ENCODE peak calls at places on chromosome 14, in nine cellular contexts. Q, A, M, S, I, R, N, Y and D are unnamed samples.
A peak's percentile ranks its signal among the peaks of the same experiment; 100 is the strongest.

GRCh38 chr14:75751291-75751690 is 90.2 kb downstream of the TTLL5 start:
- DNase-seq in Q (no peak), I (no peak), S (no peak), Y (no peak), A (no peak), M (no peak), N (no peak), R (peak; percentile 49), D (no peak)

GRCh38 chr14:94079891-94080605 is 954 bp downstream of the DDX24 start:
- DNase-seq in S (no peak), Q (no peak), A (no peak), Y (no peak), M (no peak), N (no peak), I (peak; percentile 11), R (peak; percentile 42), D (no peak)

GRCh38 chr14:93295541-93296220 is 37.2 kb downstream of the BTBD7 start:
- DNase-seq in S (no peak), M (no peak), A (no peak), Y (no peak), Q (no peak), R (no peak), N (no peak), I (no peak), D (no peak)

GRCh38 chr14:24481622-24482324 is 26.3 kb downstream of the CMA1 start:
- DNase-seq in M (no peak), R (peak; percentile 8), S (peak; percentile 14), N (peak; percentile 29), I (peak; percentile 97), Y (peak; percentile 46), Q (peak; percentile 89), A (no peak), D (peak; percentile 33)

GRCh38 chr14:61642246-61642982 is 52.9 kb upstream of the HIF1A start:
- DNase-seq in N (no peak), Y (no peak), S (no peak), A (no peak), M (no peak), R (peak; percentile 68), I (no peak), Q (no peak), D (peak; percentile 69)

GRCh38 chr14:101372494-101372813 is 188.8 kb upstream of the DIO3 start:
- DNase-seq in R (no peak), S (no peak), Y (no peak), I (no peak), M (no peak), Q (no peak), N (no peak), A (no peak), D (no peak)

GRCh38 chr14:102295301-102295700 is 9.7 kb downstream of the MOK start:
- DNase-seq in I (no peak), M (no peak), N (no peak), R (peak; percentile 41), Y (no peak), Q (no peak), S (no peak), A (no peak), D (no peak)

GRCh38 chr14:84017533-84017932 is 1512.4 kb upstream of the FLRT2 start:
- DNase-seq in N (no peak), A (no peak), Y (no peak), R (no peak), I (no peak), Q (no peak), S (no peak), M (no peak), D (no peak)

GRCh38 chr14:36820111-36820709 is 158.6 kb downstream of the PAX9 start:
- DNase-seq in Q (no peak), N (no peak), A (no peak), M (no peak), R (no peak), S (no peak), Y (no peak), I (no peak), D (peak; percentile 50)

GRCh38 chr14:47948981-47949380 is 273.6 kb upstream of the MDGA2 start:
- DNase-seq in M (no peak), N (no peak), Q (no peak), A (no peak), R (no peak), S (no peak), Y (no peak), I (no peak), D (no peak)

GRCh38 chr14:103724116-103724515 is 8.5 kb downstream of the ZFYVE21 start:
- DNase-seq in R (peak; percentile 36), A (no peak), M (peak; percentile 80), S (no peak), N (peak; percentile 89), Q (no peak), Y (no peak), I (no peak), D (no peak)

GRCh38 chr14:61889914-61890351 is 127.7 kb downstream of the SNAPC1 start:
- DNase-seq in M (no peak), I (no peak), Y (no peak), N (no peak), S (no peak), A (no peak), Q (no peak), R (no peak), D (no peak)

GRCh38 chr14:36976571-36977023 is 195.8 kb downstream of the SLC25A21 start:
- DNase-seq in M (no peak), I (peak; percentile 45), Q (no peak), N (no peak), R (peak; percentile 37), A (no peak), S (no peak), Y (peak; percentile 38), D (peak; percentile 58)

GRCh38 chr14:90726656-90727055 is 89.6 kb downstream of the TTC7B start:
- DNase-seq in A (no peak), M (peak; percentile 67), Q (no peak), N (no peak), R (peak; percentile 37), Y (peak; percentile 52), S (no peak), I (no peak), D (peak; percentile 29)

GRCh38 chr14:60164404-60164716 is 838 bp downstream of the DHRS7 start:
- DNase-seq in N (no peak), I (peak; percentile 57), M (no peak), A (no peak), Y (no peak), R (no peak), S (no peak), Q (no peak), D (no peak)

GRCh38 chr14:56004807-56005579 is 113.2 kb upstream of the PELI2 start:
- DNase-seq in Y (peak; percentile 52), R (peak; percentile 77), A (no peak), S (no peak), Q (no peak), M (no peak), N (peak; percentile 33), I (no peak), D (no peak)
- H3K27ac ChIP-seq in Y (peak overlapping the region; percentile 66), R (no peak overlapping the region), A (peak overlapping the region; percentile 20), S (no peak overlapping the region), Q (no peak overlapping the region), M (peak overlapping the region; percentile 0), N (peak overlapping the region; percentile 33), I (no peak overlapping the region), D (peak overlapping the region; percentile 40)

GRCh38 chr14:52902971-52903385 is 47.9 kb downstream of the FERMT2 start:
- DNase-seq in A (no peak), S (no peak), Q (no peak), M (no peak), I (no peak), Y (no peak), R (peak; percentile 57), N (no peak), D (peak; percentile 29)

GRCh38 chr14:52910597-52910996 is 40.3 kb downstream of the FERMT2 start:
- DNase-seq in Q (no peak), S (no peak), Y (no peak), I (no peak), A (no peak), N (no peak), R (no peak), M (no peak), D (no peak)

GRCh38 chr14:52901357-52901980 is 49.4 kb downstream of the FERMT2 start:
- DNase-seq in A (no peak), Y (no peak), Q (no peak), M (no peak), S (no peak), R (no peak), I (no peak), N (no peak), D (no peak)

GRCh38 chr14:52907949-52908348 is 42.9 kb downstream of the FERMT2 start:
- DNase-seq in Y (no peak), A (no peak), M (no peak), R (no peak), N (no peak), S (no peak), I (no peak), Q (no peak), D (no peak)

DNA sequence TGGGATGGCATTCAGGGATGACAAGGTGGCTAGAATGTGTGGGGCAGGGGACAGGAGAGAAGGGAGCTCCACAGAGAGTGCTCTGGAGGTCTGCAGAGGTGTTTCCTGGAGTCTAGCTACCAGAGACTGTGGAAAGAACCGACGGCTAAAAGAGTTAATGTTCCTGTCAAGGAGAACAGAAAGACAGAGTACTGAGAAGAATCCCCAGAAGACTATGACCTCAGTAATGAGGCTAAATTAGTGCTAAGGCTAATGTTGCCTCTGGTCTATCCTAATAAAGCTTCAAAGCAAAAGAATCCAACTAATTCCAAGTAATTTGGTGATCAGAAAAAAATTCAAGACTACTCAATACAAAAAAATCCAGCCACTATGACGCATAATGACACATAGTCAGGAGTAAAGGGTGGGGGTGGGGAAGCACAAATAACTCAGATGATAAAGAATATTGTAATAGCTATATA is 44.7 kb downstream of the FERMT2 start:
- DNase-seq in N (no peak), I (no peak), R (peak; percentile 93), Q (no peak), M (no peak), Y (no peak), A (no peak), S (no peak), D (peak; percentile 83)
- H3K27ac ChIP-seq in N (peak overlapping the region; percentile 40), I (no peak overlapping the region), R (peak overlapping the region; percentile 88), Q (no peak overlapping the region), M (no peak overlapping the region), Y (no peak overlapping the region), A (peak overlapping the region; percentile 76), S (no peak overlapping the region), D (peak overlapping the region; percentile 18)

GRCh38 chr14:74571441-74571841 is 40.6 kb downstream of the LTBP2 start:
- DNase-seq in Y (no peak), N (peak; percentile 51), M (no peak), A (no peak), I (no peak), R (peak; percentile 70), Q (no peak), S (no peak), D (no peak)
- H3K27ac ChIP-seq in Y (peak overlapping the region; percentile 60), N (peak overlapping the region; percentile 78), M (no peak overlapping the region), A (peak overlapping the region; percentile 90), I (no peak overlapping the region), R (peak overlapping the region; percentile 91), Q (no peak overlapping the region), S (no peak overlapping the region), D (peak overlapping the region; percentile 98)

DNA sequence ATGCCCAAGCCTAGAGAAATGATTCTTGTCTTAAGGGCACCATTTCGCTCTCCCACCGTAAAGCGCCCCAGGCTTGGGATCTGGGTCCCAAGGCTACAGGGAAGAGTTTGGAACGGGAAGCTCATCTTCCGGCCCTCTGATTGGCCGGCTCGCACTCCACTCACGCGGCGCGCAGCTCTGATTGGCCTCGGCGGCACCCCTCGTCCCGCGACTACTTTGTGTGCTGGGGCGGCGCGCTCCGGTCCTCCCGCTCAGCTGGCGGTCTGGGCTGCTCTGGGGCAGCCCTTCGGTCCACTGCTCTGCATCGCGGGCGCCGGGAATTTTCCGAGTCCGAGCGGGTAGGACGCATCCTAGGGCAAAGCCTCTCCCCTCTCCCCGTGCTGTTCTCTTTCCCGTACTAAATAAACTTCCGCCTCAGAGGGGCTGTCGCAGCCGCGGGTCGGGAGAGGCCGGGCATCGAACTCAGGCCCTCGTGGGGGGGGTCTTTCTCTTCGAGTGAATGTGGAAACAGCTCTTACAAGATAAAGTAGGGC is 808 bp upstream of the FUT8 start:
- DNase-seq in Q (peak; percentile 88), R (peak; percentile 91), N (peak; percentile 97), A (peak; percentile 69), Y (peak; percentile 94), I (peak; percentile 86), M (peak; percentile 95), S (peak; percentile 75), D (peak; percentile 89)
- H3K27ac ChIP-seq in Q (peak overlapping the region; percentile 73), R (peak overlapping the region; percentile 86), N (peak overlapping the region; percentile 95), A (peak overlapping the region; percentile 88), Y (peak overlapping the region; percentile 94), I (peak overlapping the region; percentile 59), M (peak overlapping the region; percentile 99), S (peak overlapping the region; percentile 79), D (peak overlapping the region; percentile 81)